ENCODE peak calls at places on chromosome 10, in nine cellular contexts. F is GM12865; V is AG09319; Z is CD8-positive, alpha-beta T cell; M is nephron progenitor cell; R is thyroid gland; I is WTC11; C is fibroblast of mammary gland; Q is A673. B is an unnamed sample.

GRCh38 chr10:99775850-99776249 is 6.6 kb upstream of the ABCC2 start:
- DNase-seq in F (no peak), V (peak), Z (no peak), M (no peak), R (no peak), I (no peak), C (peak), Q (peak), B (no peak)

GRCh38 chr10:79182763-79183467 is 114.1 kb downstream of the ZMIZ1 start:
- DNase-seq in F (no peak), V (no peak), Z (no peak), M (no peak), R (no peak), I (no peak), C (no peak), Q (no peak), B (no peak)

GRCh38 chr10:1648648-1649047 is 88.7 kb downstream of the ADARB2 start:
- DNase-seq in F (peak), V (no peak), Z (no peak), M (no peak), R (no peak), I (no peak), C (no peak), Q (no peak), B (no peak)

GRCh38 chr10:51879238-51879637 is 179.8 kb upstream of the CSTF2T start:
- DNase-seq in F (peak), V (peak), Z (no peak), M (no peak), R (no peak), I (no peak), C (peak), Q (peak), B (no peak)

GRCh38 chr10:63711866-63712716 is 190.9 kb downstream of the REEP3 start:
- DNase-seq in F (no peak), V (peak), Z (no peak), M (no peak), R (peak), I (no peak), C (peak), Q (peak), B (no peak)

GRCh38 chr10:80501381-80501912 is 36.3 kb upstream of the SH2D4B start:
- DNase-seq in F (no peak), V (no peak), Z (no peak), M (no peak), R (no peak), I (no peak), C (no peak), Q (no peak), B (no peak)

GRCh38 chr10:1158066-1158465 is 101.9 kb downstream of the WDR37 start:
- DNase-seq in F (no peak), V (no peak), Z (no peak), M (no peak), R (no peak), I (no peak), C (no peak), Q (no peak), B (no peak)

GRCh38 chr10:99945286-99945685 is 64.5 kb downstream of the DNMBP start:
- DNase-seq in F (no peak), V (peak), Z (no peak), M (no peak), R (peak), I (no peak), C (peak), Q (no peak), B (no peak)

GRCh38 chr10:10126231-10126630 is 891.4 kb upstream of the CELF2 start:
- DNase-seq in F (no peak), V (no peak), Z (no peak), M (no peak), R (no peak), I (no peak), C (peak), Q (no peak), B (no peak)

GRCh38 chr10:4450981-4451501 is 375.0 kb upstream of the AKR1E2 start:
- DNase-seq in F (no peak), V (peak), Z (no peak), M (no peak), R (no peak), I (no peak), C (peak), Q (peak), B (no peak)

GRCh38 chr10:48465860-48466521 is 138.9 kb downstream of the ARHGAP22 start:
- DNase-seq in F (no peak), V (no peak), Z (no peak), M (no peak), R (no peak), I (no peak), C (no peak), Q (no peak), B (no peak)

GRCh38 chr10:63264852-63265617 is 131.9 kb downstream of the NRBF2 start:
- DNase-seq in F (peak), V (no peak), Z (no peak), M (peak), R (peak), I (no peak), C (peak), Q (peak), B (no peak)

GRCh38 chr10:3500408-3500856 is 284.6 kb downstream of the KLF6 start:
- DNase-seq in F (no peak), V (no peak), Z (no peak), M (peak), R (peak), I (peak), C (peak), Q (peak), B (peak)

GRCh38 chr10:110502851-110503301 is 5.2 kb downstream of the DUSP5 start:
- DNase-seq in F (peak), V (no peak), Z (no peak), M (no peak), R (peak), I (no peak), C (peak), Q (peak), B (no peak)

GRCh38 chr10:7589748-7590147 is 77.0 kb downstream of the ITIH5 start:
- DNase-seq in F (no peak), V (no peak), Z (no peak), M (no peak), R (no peak), I (no peak), C (no peak), Q (no peak), B (no peak)

DNA sequence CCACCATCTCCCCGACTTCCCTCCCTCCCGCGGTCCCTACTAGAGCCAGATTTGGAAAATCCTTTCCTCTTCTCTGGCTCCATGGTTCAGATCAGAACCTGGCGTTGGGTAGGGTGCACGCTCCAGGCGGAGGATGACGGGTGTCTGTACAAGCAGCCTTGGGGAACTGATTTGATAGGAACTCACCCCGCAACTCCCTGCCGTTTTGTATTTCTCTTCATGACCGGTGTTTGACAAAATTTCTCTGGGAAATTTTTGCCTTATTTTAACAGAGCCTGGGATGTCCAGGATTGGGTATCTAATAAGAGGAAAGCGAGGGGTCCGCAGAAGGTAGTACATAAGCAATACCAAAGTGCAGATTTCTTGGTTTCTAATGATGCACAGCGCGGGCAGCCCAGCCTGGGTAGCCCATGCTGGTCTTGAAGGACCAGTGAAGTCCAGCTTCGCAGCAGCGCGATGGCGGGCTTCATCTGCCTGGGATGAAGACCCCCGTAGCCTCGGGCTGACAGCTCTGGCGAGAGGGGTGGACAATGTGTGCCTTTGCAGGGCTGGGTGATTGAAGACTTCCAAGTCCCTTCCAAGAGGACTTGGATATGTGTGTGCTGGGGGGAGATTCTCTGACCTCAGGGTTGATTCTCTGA is 2.1 kb downstream of the SORCS3 start:
- DNase-seq in F (no peak), V (no peak), Z (no peak), M (no peak), R (no peak), I (no peak), C (no peak), Q (no peak), B (no peak)
- TF ChIP-seq CTCF in F (no peak), V (no peak), Z (no peak), M (no peak), R (no peak), I (no peak), C (no peak), Q (peak), B (no peak)

GRCh38 chr10:36888925-36889573 is 236.3 kb upstream of the ANKRD30A start:
- DNase-seq in F (peak), V (no peak), Z (no peak), M (peak), R (peak), I (peak), C (peak), Q (peak), B (peak)
- TF ChIP-seq CTCF in F (peak), V (no peak), Z (no peak), M (peak), R (no peak), I (peak), C (peak), Q (peak), B (peak)

DNA sequence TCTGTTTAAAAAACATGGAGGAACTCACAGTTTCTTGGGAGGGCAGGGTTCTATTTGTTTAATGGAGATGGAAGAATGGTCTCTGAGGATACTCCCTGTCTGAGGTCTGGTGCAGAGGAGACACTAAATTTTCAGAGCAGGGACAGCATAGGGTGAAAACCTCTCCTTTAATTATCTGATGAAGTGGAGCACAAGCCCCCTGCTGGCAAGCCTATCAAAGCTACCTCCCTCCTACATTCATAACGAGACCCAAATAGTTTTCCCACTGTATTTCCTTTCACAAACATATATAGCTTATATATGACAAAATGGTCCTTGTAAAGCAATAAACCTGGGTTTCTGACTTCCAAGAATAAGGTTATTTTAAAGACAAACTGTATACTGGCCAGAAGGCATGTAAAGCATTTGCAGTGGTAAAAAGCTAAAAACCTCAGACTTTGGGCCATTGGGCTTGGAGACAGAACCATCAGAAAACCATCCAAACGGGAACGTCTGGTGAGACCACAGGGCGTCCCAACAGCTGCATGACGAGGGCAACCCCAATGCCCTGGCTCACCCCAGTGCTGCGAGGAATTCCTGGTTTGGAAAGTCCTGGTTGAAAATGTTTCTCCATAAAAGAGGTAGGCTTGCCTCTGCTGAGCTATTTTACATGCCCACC is 201.3 kb downstream of the FANK1 start:
- DNase-seq in F (no peak), V (no peak), Z (no peak), M (no peak), R (no peak), I (no peak), C (no peak), Q (no peak), B (no peak)
- TF ChIP-seq CTCF in F (peak), V (no peak), Z (no peak), M (no peak), R (no peak), I (no peak), C (peak), Q (peak), B (no peak)

DNA sequence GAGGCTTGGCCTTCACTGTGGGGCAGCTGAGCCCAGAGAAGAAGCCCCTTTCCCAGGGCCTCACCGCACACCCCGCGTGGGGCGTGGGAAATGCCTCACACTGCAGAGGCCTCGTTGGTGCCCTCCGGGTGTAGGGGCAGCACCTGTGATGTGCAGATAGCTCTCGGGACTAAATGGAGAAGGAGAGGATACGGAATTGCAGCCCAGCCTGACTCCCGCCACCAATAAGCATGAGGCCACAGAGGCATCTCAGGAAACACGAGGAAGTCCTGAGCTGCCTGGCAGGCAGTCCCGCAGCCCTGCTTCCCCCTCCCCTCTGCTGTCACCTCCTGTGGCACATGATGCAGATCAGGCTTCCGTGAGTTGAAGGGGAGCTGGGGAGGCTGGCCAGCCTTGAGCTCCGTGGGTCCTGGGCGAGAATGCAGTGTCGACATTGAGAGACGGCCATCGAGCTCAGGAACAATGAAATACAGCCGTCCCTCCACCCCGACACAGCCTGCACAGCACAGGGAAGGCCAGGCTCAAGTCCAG is 59.6 kb upstream of the PPP2R2D start:
- DNase-seq in F (no peak), V (no peak), Z (no peak), M (no peak), R (no peak), I (peak), C (no peak), Q (no peak), B (no peak)
- TF ChIP-seq CTCF in F (no peak), V (no peak), Z (no peak), M (no peak), R (no peak), I (no peak), C (no peak), Q (no peak), B (no peak)

DNA sequence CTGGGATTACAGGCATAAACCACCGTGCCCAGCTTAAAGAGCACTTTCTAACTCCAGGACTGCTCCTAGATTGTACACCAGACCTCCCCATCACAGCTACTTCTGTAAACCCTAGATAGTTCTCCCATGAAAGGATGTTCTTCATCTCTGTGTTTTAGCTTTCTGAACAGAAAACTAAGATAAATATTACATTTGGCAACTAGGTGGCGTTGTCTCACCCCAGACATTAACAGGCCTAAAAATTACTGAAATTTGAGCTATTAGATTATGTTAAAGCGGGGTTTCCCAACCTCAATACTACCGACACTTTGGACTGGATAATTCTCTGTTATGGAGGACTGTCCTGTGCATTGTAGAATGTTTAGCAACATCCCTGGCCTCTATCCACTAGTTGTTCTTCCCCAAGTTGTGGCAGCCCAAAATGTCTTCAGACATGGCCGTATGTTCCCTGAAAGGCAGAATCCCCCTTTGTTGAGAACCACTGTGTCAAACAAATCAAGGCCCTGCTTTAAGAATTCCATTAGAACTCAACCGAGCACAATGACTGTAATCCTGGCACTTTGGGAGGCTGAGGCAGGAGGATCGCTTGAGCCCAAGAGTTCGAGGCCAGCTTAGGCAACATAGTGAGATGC is 19.1 kb downstream of the ATOH7 start:
- DNase-seq in F (peak), V (no peak), Z (no peak), M (no peak), R (no peak), I (no peak), C (peak), Q (peak), B (no peak)
- TF ChIP-seq CTCF in F (peak), V (peak), Z (peak), M (peak), R (peak), I (peak), C (peak), Q (peak), B (peak)

GRCh38 chr10:113219446-113219845 is 269.4 kb downstream of the TCF7L2 start:
- DNase-seq in F (no peak), V (no peak), Z (no peak), M (no peak), R (no peak), I (no peak), C (no peak), Q (no peak), B (no peak)

GRCh38 chr10:113221756-113222168 is 271.7 kb downstream of the TCF7L2 start:
- DNase-seq in F (no peak), V (no peak), Z (no peak), M (no peak), R (no peak), I (no peak), C (peak), Q (peak), B (no peak)

GRCh38 chr10:113213041-113213440 is 263.0 kb downstream of the TCF7L2 start:
- DNase-seq in F (no peak), V (no peak), Z (no peak), M (no peak), R (no peak), I (no peak), C (no peak), Q (no peak), B (no peak)

GRCh38 chr10:113214331-113214730 is 264.3 kb downstream of the TCF7L2 start:
- DNase-seq in F (no peak), V (no peak), Z (no peak), M (no peak), R (no peak), I (no peak), C (no peak), Q (no peak), B (no peak)

DNA sequence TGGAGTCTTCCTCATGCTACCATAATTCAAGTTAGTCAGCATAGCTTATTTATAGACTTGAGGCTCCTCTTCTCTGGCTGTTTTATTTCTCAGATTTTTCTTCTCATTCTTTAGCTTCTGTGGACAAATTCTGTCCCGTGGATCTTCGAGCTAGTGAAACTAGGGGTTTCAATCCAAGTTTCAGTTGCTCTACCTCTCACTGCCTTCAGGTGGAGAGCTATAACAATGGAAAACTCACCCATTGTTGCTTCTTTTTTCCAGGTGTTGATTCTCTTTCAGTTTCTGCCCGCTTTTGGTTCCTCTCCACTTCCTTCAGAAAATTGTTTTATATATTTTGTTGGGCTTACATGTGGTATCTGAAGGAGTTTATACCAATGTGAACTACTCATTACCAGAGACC is 266.0 kb downstream of the TCF7L2 start:
- DNase-seq in F (no peak), V (no peak), Z (no peak), M (no peak), R (no peak), I (no peak), C (no peak), Q (no peak), B (no peak)
- TF ChIP-seq CTCF in F (no peak), V (peak), Z (no peak), M (no peak), R (peak), I (no peak), C (no peak), Q (no peak), B (peak)

B was measured in neural crest cell.